ENCODE peak calls at places on chromosomes 5 and 9, in four cellular contexts. One of them, this sample, is unnamed.
A peak's percentile ranks its signal among the peaks of the same experiment; 100 is the strongest.

GRCh38 chr9:11735391-11735790 is 957.8 kb upstream of the TYRP1 start:
- DNase-seq in stimulated activated CD4-positive, alpha-beta T cell treated with anti-CD3 and anti-CD28 coated beads, Interleukin-2, amount 100 ng/mL, for 24 hours: no peak
- DNase-seq in upper lobe of right lung: no peak
- DNase-seq in GM12865: no peak
- DNase-seq in this sample: no peak

GRCh38 chr5:110880413-110880812 is 141.6 kb downstream of the SLC25A46 start:
- DNase-seq in stimulated activated CD4-positive, alpha-beta T cell treated with anti-CD3 and anti-CD28 coated beads, Interleukin-2, amount 100 ng/mL, for 24 hours: no peak
- DNase-seq in upper lobe of right lung: no peak
- DNase-seq in GM12865: peak; percentile 17
- DNase-seq in this sample: no peak

GRCh38 chr5:71482132-71482531 is 26.7 kb downstream of the BDP1 start:
- DNase-seq in stimulated activated CD4-positive, alpha-beta T cell treated with anti-CD3 and anti-CD28 coated beads, Interleukin-2, amount 100 ng/mL, for 24 hours: no peak
- DNase-seq in upper lobe of right lung: no peak
- DNase-seq in GM12865: no peak
- DNase-seq in this sample: no peak

GRCh38 chr5:169992789-169993188 is 12.5 kb upstream of the INSYN2B start:
- DNase-seq in stimulated activated CD4-positive, alpha-beta T cell treated with anti-CD3 and anti-CD28 coated beads, Interleukin-2, amount 100 ng/mL, for 24 hours: no peak
- DNase-seq in upper lobe of right lung: no peak
- DNase-seq in GM12865: no peak
- DNase-seq in this sample: no peak

GRCh38 chr5:154087260-154087659 is 48.5 kb downstream of the MFAP3 start:
- DNase-seq in stimulated activated CD4-positive, alpha-beta T cell treated with anti-CD3 and anti-CD28 coated beads, Interleukin-2, amount 100 ng/mL, for 24 hours: no peak
- DNase-seq in upper lobe of right lung: no peak
- DNase-seq in GM12865: no peak
- DNase-seq in this sample: no peak

GRCh38 chr5:141681295-141681694 is 735 bp downstream of the ARAP3 start:
- DNase-seq in stimulated activated CD4-positive, alpha-beta T cell treated with anti-CD3 and anti-CD28 coated beads, Interleukin-2, amount 100 ng/mL, for 24 hours: no peak
- DNase-seq in upper lobe of right lung: no peak
- DNase-seq in GM12865: no peak
- DNase-seq in this sample: no peak

GRCh38 chr9:133067813-133068212 is 6.0 kb downstream of the CEL start:
- DNase-seq in stimulated activated CD4-positive, alpha-beta T cell treated with anti-CD3 and anti-CD28 coated beads, Interleukin-2, amount 100 ng/mL, for 24 hours: no peak
- DNase-seq in upper lobe of right lung: no peak
- DNase-seq in GM12865: no peak
- DNase-seq in this sample: no peak

GRCh38 chr9:123679330-123679987 is 250.5 kb downstream of the DENND1A start:
- DNase-seq in stimulated activated CD4-positive, alpha-beta T cell treated with anti-CD3 and anti-CD28 coated beads, Interleukin-2, amount 100 ng/mL, for 24 hours: no peak
- DNase-seq in upper lobe of right lung: no peak
- DNase-seq in GM12865: peak; percentile 94
- DNase-seq in this sample: no peak

GRCh38 chr5:180142008-180142803 is 66.8 kb downstream of the RASGEF1C start:
- DNase-seq in stimulated activated CD4-positive, alpha-beta T cell treated with anti-CD3 and anti-CD28 coated beads, Interleukin-2, amount 100 ng/mL, for 24 hours: no peak
- DNase-seq in upper lobe of right lung: no peak
- DNase-seq in GM12865: no peak
- DNase-seq in this sample: no peak

GRCh38 chr5:124979174-124979573 is 232.7 kb upstream of the ZNF608 start:
- DNase-seq in stimulated activated CD4-positive, alpha-beta T cell treated with anti-CD3 and anti-CD28 coated beads, Interleukin-2, amount 100 ng/mL, for 24 hours: no peak
- DNase-seq in upper lobe of right lung: no peak
- DNase-seq in GM12865: no peak
- DNase-seq in this sample: no peak

GRCh38 chr9:27054125-27054524 is 48.7 kb upstream of the LRRC19 start:
- DNase-seq in stimulated activated CD4-positive, alpha-beta T cell treated with anti-CD3 and anti-CD28 coated beads, Interleukin-2, amount 100 ng/mL, for 24 hours: no peak
- DNase-seq in upper lobe of right lung: no peak
- DNase-seq in GM12865: no peak
- DNase-seq in this sample: no peak

GRCh38 chr5:150487199-150488061 is 20.5 kb upstream of the NDST1 start:
- DNase-seq in stimulated activated CD4-positive, alpha-beta T cell treated with anti-CD3 and anti-CD28 coated beads, Interleukin-2, amount 100 ng/mL, for 24 hours: no peak
- DNase-seq in upper lobe of right lung: no peak
- DNase-seq in GM12865: peak; percentile 56
- DNase-seq in this sample: peak; percentile 67

GRCh38 chr9:135130266-135130976 is 43.0 kb downstream of the OLFM1 start:
- DNase-seq in stimulated activated CD4-positive, alpha-beta T cell treated with anti-CD3 and anti-CD28 coated beads, Interleukin-2, amount 100 ng/mL, for 24 hours: no peak
- DNase-seq in upper lobe of right lung: no peak
- DNase-seq in GM12865: peak; percentile 42
- DNase-seq in this sample: no peak

GRCh38 chr9:104856413-104856941 is 71.5 kb downstream of the ABCA1 start:
- DNase-seq in stimulated activated CD4-positive, alpha-beta T cell treated with anti-CD3 and anti-CD28 coated beads, Interleukin-2, amount 100 ng/mL, for 24 hours: no peak
- DNase-seq in upper lobe of right lung: no peak
- DNase-seq in GM12865: no peak
- DNase-seq in this sample: no peak

GRCh38 chr5:168683247-168683926 is 104.2 kb upstream of the PANK3 start:
- DNase-seq in stimulated activated CD4-positive, alpha-beta T cell treated with anti-CD3 and anti-CD28 coated beads, Interleukin-2, amount 100 ng/mL, for 24 hours: peak; percentile 24
- DNase-seq in upper lobe of right lung: no peak
- DNase-seq in GM12865: no peak
- DNase-seq in this sample: no peak

GRCh38 chr5:176573564-176574296 is 24.6 kb downstream of the CDHR2 start:
- DNase-seq in stimulated activated CD4-positive, alpha-beta T cell treated with anti-CD3 and anti-CD28 coated beads, Interleukin-2, amount 100 ng/mL, for 24 hours: peak; percentile 87
- DNase-seq in upper lobe of right lung: peak; percentile 85
- DNase-seq in GM12865: peak; percentile 71
- DNase-seq in this sample: peak; percentile 40

GRCh38 chr9:124242331-124243194 is 15.2 kb upstream of the NEK6 start:
- DNase-seq in stimulated activated CD4-positive, alpha-beta T cell treated with anti-CD3 and anti-CD28 coated beads, Interleukin-2, amount 100 ng/mL, for 24 hours: no peak
- DNase-seq in upper lobe of right lung: no peak
- DNase-seq in GM12865: no peak
- DNase-seq in this sample: no peak

GRCh38 chr9:99003308-99003707 is 59.6 kb downstream of the COL15A1 start:
- DNase-seq in stimulated activated CD4-positive, alpha-beta T cell treated with anti-CD3 and anti-CD28 coated beads, Interleukin-2, amount 100 ng/mL, for 24 hours: no peak
- DNase-seq in upper lobe of right lung: no peak
- DNase-seq in GM12865: no peak
- DNase-seq in this sample: no peak

GRCh38 chr5:1109542-1110259 is 2.2 kb downstream of the SLC12A7 start:
- DNase-seq in stimulated activated CD4-positive, alpha-beta T cell treated with anti-CD3 and anti-CD28 coated beads, Interleukin-2, amount 100 ng/mL, for 24 hours: no peak
- DNase-seq in upper lobe of right lung: no peak
- DNase-seq in GM12865: no peak
- DNase-seq in this sample: no peak

GRCh38 chr9:16992138-16992537 is 121.7 kb upstream of the BNC2 start:
- DNase-seq in stimulated activated CD4-positive, alpha-beta T cell treated with anti-CD3 and anti-CD28 coated beads, Interleukin-2, amount 100 ng/mL, for 24 hours: no peak
- DNase-seq in upper lobe of right lung: no peak
- DNase-seq in GM12865: no peak
- DNase-seq in this sample: no peak

GRCh38 chr9:78930281-78930680 is 633.4 kb downstream of the PSAT1 start:
- DNase-seq in stimulated activated CD4-positive, alpha-beta T cell treated with anti-CD3 and anti-CD28 coated beads, Interleukin-2, amount 100 ng/mL, for 24 hours: no peak
- DNase-seq in upper lobe of right lung: no peak
- DNase-seq in GM12865: no peak
- DNase-seq in this sample: no peak

GRCh38 chr5:13601152-13601551 is 343.3 kb downstream of the DNAH5 start:
- DNase-seq in stimulated activated CD4-positive, alpha-beta T cell treated with anti-CD3 and anti-CD28 coated beads, Interleukin-2, amount 100 ng/mL, for 24 hours: no peak
- DNase-seq in upper lobe of right lung: no peak
- DNase-seq in GM12865: no peak
- DNase-seq in this sample: no peak

GRCh38 chr5:32810812-32811211 is 99.7 kb downstream of the NPR3 start:
- DNase-seq in stimulated activated CD4-positive, alpha-beta T cell treated with anti-CD3 and anti-CD28 coated beads, Interleukin-2, amount 100 ng/mL, for 24 hours: no peak
- DNase-seq in upper lobe of right lung: no peak
- DNase-seq in GM12865: no peak
- DNase-seq in this sample: no peak

GRCh38 chr5:61332369-61332745 is 299 bp downstream of the ZSWIM6 start:
- DNase-seq in stimulated activated CD4-positive, alpha-beta T cell treated with anti-CD3 and anti-CD28 coated beads, Interleukin-2, amount 100 ng/mL, for 24 hours: peak; percentile 45
- DNase-seq in upper lobe of right lung: peak; percentile 78
- DNase-seq in GM12865: peak; percentile 48
- DNase-seq in this sample: no peak

GRCh38 chr5:163350083-163350482 is 87.3 kb upstream of the CCNG1 start:
- DNase-seq in stimulated activated CD4-positive, alpha-beta T cell treated with anti-CD3 and anti-CD28 coated beads, Interleukin-2, amount 100 ng/mL, for 24 hours: no peak
- DNase-seq in upper lobe of right lung: no peak
- DNase-seq in GM12865: no peak
- DNase-seq in this sample: no peak

GRCh38 chr5:137218471-137218870 is 280.7 kb downstream of the SPOCK1 start:
- DNase-seq in stimulated activated CD4-positive, alpha-beta T cell treated with anti-CD3 and anti-CD28 coated beads, Interleukin-2, amount 100 ng/mL, for 24 hours: no peak
- DNase-seq in upper lobe of right lung: no peak
- DNase-seq in GM12865: no peak
- DNase-seq in this sample: no peak

GRCh38 chr5:35417040-35417439 is 186.8 kb upstream of the PRLR start:
- DNase-seq in stimulated activated CD4-positive, alpha-beta T cell treated with anti-CD3 and anti-CD28 coated beads, Interleukin-2, amount 100 ng/mL, for 24 hours: no peak
- DNase-seq in upper lobe of right lung: no peak
- DNase-seq in GM12865: no peak
- DNase-seq in this sample: no peak

GRCh38 chr5:128424672-128425071 is 113.4 kb downstream of the FBN2 start:
- DNase-seq in stimulated activated CD4-positive, alpha-beta T cell treated with anti-CD3 and anti-CD28 coated beads, Interleukin-2, amount 100 ng/mL, for 24 hours: no peak
- DNase-seq in upper lobe of right lung: no peak
- DNase-seq in GM12865: no peak
- DNase-seq in this sample: no peak

GRCh38 chr9:78680196-78680595 is 383.3 kb downstream of the PSAT1 start:
- DNase-seq in stimulated activated CD4-positive, alpha-beta T cell treated with anti-CD3 and anti-CD28 coated beads, Interleukin-2, amount 100 ng/mL, for 24 hours: no peak
- DNase-seq in upper lobe of right lung: no peak
- DNase-seq in GM12865: no peak
- DNase-seq in this sample: no peak

GRCh38 chr9:91378695-91379127 is 17.0 kb upstream of the AUH start:
- DNase-seq in stimulated activated CD4-positive, alpha-beta T cell treated with anti-CD3 and anti-CD28 coated beads, Interleukin-2, amount 100 ng/mL, for 24 hours: no peak
- DNase-seq in upper lobe of right lung: no peak
- DNase-seq in GM12865: no peak
- DNase-seq in this sample: no peak

GRCh38 chr9:76401580-76402354 is 7.5 kb upstream of the RFK start:
- DNase-seq in stimulated activated CD4-positive, alpha-beta T cell treated with anti-CD3 and anti-CD28 coated beads, Interleukin-2, amount 100 ng/mL, for 24 hours: no peak
- DNase-seq in upper lobe of right lung: no peak
- DNase-seq in GM12865: no peak
- DNase-seq in this sample: no peak

GRCh38 chr5:149019562-149020140 is 43.2 kb downstream of the SH3TC2 start:
- DNase-seq in stimulated activated CD4-positive, alpha-beta T cell treated with anti-CD3 and anti-CD28 coated beads, Interleukin-2, amount 100 ng/mL, for 24 hours: no peak
- DNase-seq in upper lobe of right lung: no peak
- DNase-seq in GM12865: no peak
- DNase-seq in this sample: no peak

GRCh38 chr9:14788846-14789245 is 66.3 kb upstream of the CER1 start:
- DNase-seq in stimulated activated CD4-positive, alpha-beta T cell treated with anti-CD3 and anti-CD28 coated beads, Interleukin-2, amount 100 ng/mL, for 24 hours: no peak
- DNase-seq in upper lobe of right lung: no peak
- DNase-seq in GM12865: no peak
- DNase-seq in this sample: no peak

GRCh38 chr9:35070823-35071813 is 1.3 kb downstream of the VCP start:
- DNase-seq in stimulated activated CD4-positive, alpha-beta T cell treated with anti-CD3 and anti-CD28 coated beads, Interleukin-2, amount 100 ng/mL, for 24 hours: no peak
- DNase-seq in upper lobe of right lung: no peak
- DNase-seq in GM12865: no peak
- DNase-seq in this sample: no peak

GRCh38 chr9:128995791-128996190 is 32.3 kb downstream of the SH3GLB2 start:
- DNase-seq in stimulated activated CD4-positive, alpha-beta T cell treated with anti-CD3 and anti-CD28 coated beads, Interleukin-2, amount 100 ng/mL, for 24 hours: no peak
- DNase-seq in upper lobe of right lung: peak; percentile 6
- DNase-seq in GM12865: no peak
- DNase-seq in this sample: no peak